ENCODE peak calls at places on chromosomes 7 and 10, in five cellular contexts. One of them, this sample, is unnamed.

GRCh38 chr10:123580426-123580825 is 85.7 kb upstream of the GPR26 start:
- DNase-seq in HCT116: no peak
- DNase-seq in lower lobe of right lung: no peak
- DNase-seq in A549: no peak
- DNase-seq in C1 segment of cervical spinal cord: no peak
- DNase-seq in this sample: no peak

GRCh38 chr7:13850185-13850752 is 139.2 kb downstream of the ETV1 start:
- DNase-seq in HCT116: peak
- DNase-seq in lower lobe of right lung: no peak
- DNase-seq in A549: no peak
- DNase-seq in C1 segment of cervical spinal cord: no peak
- DNase-seq in this sample: peak

GRCh38 chr7:151017953-151018420 is 6.3 kb downstream of the ATG9B start:
- DNase-seq in HCT116: no peak
- DNase-seq in lower lobe of right lung: peak
- DNase-seq in A549: peak
- DNase-seq in C1 segment of cervical spinal cord: peak
- DNase-seq in this sample: no peak

GRCh38 chr7:139769066-139769465 is 8.7 kb downstream of the HIPK2 start:
- DNase-seq in HCT116: no peak
- DNase-seq in lower lobe of right lung: no peak
- DNase-seq in A549: no peak
- DNase-seq in C1 segment of cervical spinal cord: no peak
- DNase-seq in this sample: no peak

GRCh38 chr7:155918720-155919399 is 106.6 kb upstream of the SHH start:
- DNase-seq in HCT116: peak
- DNase-seq in lower lobe of right lung: no peak
- DNase-seq in A549: peak
- DNase-seq in C1 segment of cervical spinal cord: no peak
- DNase-seq in this sample: peak

GRCh38 chr7:138167222-138167621 is 91.0 kb downstream of the AKR1D1 start:
- DNase-seq in HCT116: no peak
- DNase-seq in lower lobe of right lung: no peak
- DNase-seq in A549: no peak
- DNase-seq in C1 segment of cervical spinal cord: no peak
- DNase-seq in this sample: no peak

GRCh38 chr7:73827568-73828106 is 3.2 kb upstream of the CLDN4 start:
- DNase-seq in HCT116: peak
- DNase-seq in lower lobe of right lung: peak
- DNase-seq in A549: no peak
- DNase-seq in C1 segment of cervical spinal cord: no peak
- DNase-seq in this sample: peak

GRCh38 chr10:11434323-11434722 is 177.1 kb downstream of the USP6NL start:
- DNase-seq in HCT116: no peak
- DNase-seq in lower lobe of right lung: no peak
- DNase-seq in A549: peak
- DNase-seq in C1 segment of cervical spinal cord: no peak
- DNase-seq in this sample: no peak

GRCh38 chr10:43282881-43283280 is 16.0 kb upstream of the RASGEF1A start:
- DNase-seq in HCT116: no peak
- DNase-seq in lower lobe of right lung: no peak
- DNase-seq in A549: no peak
- DNase-seq in C1 segment of cervical spinal cord: no peak
- DNase-seq in this sample: no peak

GRCh38 chr10:100562008-100562672 is 26.4 kb downstream of the HIF1AN start:
- DNase-seq in HCT116: peak
- DNase-seq in lower lobe of right lung: peak
- DNase-seq in A549: peak
- DNase-seq in C1 segment of cervical spinal cord: peak
- DNase-seq in this sample: peak

GRCh38 chr10:92880233-92880861 is 32.0 kb downstream of the EXOC6 start:
- DNase-seq in HCT116: peak
- DNase-seq in lower lobe of right lung: no peak
- DNase-seq in A549: peak
- DNase-seq in C1 segment of cervical spinal cord: no peak
- DNase-seq in this sample: no peak

GRCh38 chr10:30062090-30062489 is 2.7 kb upstream of the JCAD start:
- DNase-seq in HCT116: no peak
- DNase-seq in lower lobe of right lung: no peak
- DNase-seq in A549: no peak
- DNase-seq in C1 segment of cervical spinal cord: no peak
- DNase-seq in this sample: no peak

GRCh38 chr7:128841961-128842673 is 11.9 kb downstream of the FLNC start:
- DNase-seq in HCT116: no peak
- DNase-seq in lower lobe of right lung: peak
- DNase-seq in A549: peak
- DNase-seq in C1 segment of cervical spinal cord: peak
- DNase-seq in this sample: no peak

GRCh38 chr10:7942859-7943258 is 111.6 kb upstream of the GATA3 start:
- DNase-seq in HCT116: no peak
- DNase-seq in lower lobe of right lung: no peak
- DNase-seq in A549: no peak
- DNase-seq in C1 segment of cervical spinal cord: no peak
- DNase-seq in this sample: no peak

GRCh38 chr7:37349979-37350590 is 98.6 kb downstream of the ELMO1 start:
- DNase-seq in HCT116: no peak
- DNase-seq in lower lobe of right lung: no peak
- DNase-seq in A549: no peak
- DNase-seq in C1 segment of cervical spinal cord: no peak
- DNase-seq in this sample: no peak

GRCh38 chr7:47518827-47519226 is 63.1 kb downstream of the TNS3 start:
- DNase-seq in HCT116: no peak
- DNase-seq in lower lobe of right lung: no peak
- DNase-seq in A549: no peak
- DNase-seq in C1 segment of cervical spinal cord: no peak
- DNase-seq in this sample: no peak

GRCh38 chr7:128874140-128875031 is 11.7 kb downstream of the ATP6V1F start:
- DNase-seq in HCT116: no peak
- DNase-seq in lower lobe of right lung: peak
- DNase-seq in A549: no peak
- DNase-seq in C1 segment of cervical spinal cord: no peak
- DNase-seq in this sample: no peak

GRCh38 chr10:124568858-124569622 is 107.4 kb downstream of the LHPP start:
- DNase-seq in HCT116: no peak
- DNase-seq in lower lobe of right lung: peak
- DNase-seq in A549: no peak
- DNase-seq in C1 segment of cervical spinal cord: no peak
- DNase-seq in this sample: no peak

GRCh38 chr7:92750440-92750839 is 85.9 kb downstream of the CDK6 start:
- DNase-seq in HCT116: no peak
- DNase-seq in lower lobe of right lung: no peak
- DNase-seq in A549: no peak
- DNase-seq in C1 segment of cervical spinal cord: no peak
- DNase-seq in this sample: no peak

GRCh38 chr10:116183733-116184447 is 89.1 kb downstream of the GFRA1 start:
- DNase-seq in HCT116: no peak
- DNase-seq in lower lobe of right lung: no peak
- DNase-seq in A549: no peak
- DNase-seq in C1 segment of cervical spinal cord: no peak
- DNase-seq in this sample: no peak

GRCh38 chr10:113680172-113681111 is 730 bp downstream of the CASP7 start:
- DNase-seq in HCT116: no peak
- DNase-seq in lower lobe of right lung: peak
- DNase-seq in A549: peak
- DNase-seq in C1 segment of cervical spinal cord: peak
- DNase-seq in this sample: peak

GRCh38 chr10:46547331-46547880 is 9.1 kb downstream of the GPRIN2 start:
- DNase-seq in HCT116: no peak
- DNase-seq in lower lobe of right lung: peak
- DNase-seq in A549: no peak
- DNase-seq in C1 segment of cervical spinal cord: no peak
- DNase-seq in this sample: no peak

GRCh38 chr10:8086315-8086714 is 31.8 kb downstream of the GATA3 start:
- DNase-seq in HCT116: no peak
- DNase-seq in lower lobe of right lung: no peak
- DNase-seq in A549: no peak
- DNase-seq in C1 segment of cervical spinal cord: no peak
- DNase-seq in this sample: no peak

GRCh38 chr7:73557397-73558257 is at the start of gene BCL7B:
- DNase-seq in HCT116: peak
- DNase-seq in lower lobe of right lung: peak
- DNase-seq in A549: peak
- DNase-seq in C1 segment of cervical spinal cord: peak
- DNase-seq in this sample: peak

GRCh38 chr10:129740532-129741279 is 223.4 kb downstream of the EBF3 start:
- DNase-seq in HCT116: no peak
- DNase-seq in lower lobe of right lung: no peak
- DNase-seq in A549: no peak
- DNase-seq in C1 segment of cervical spinal cord: no peak
- DNase-seq in this sample: no peak

GRCh38 chr7:151794508-151795167 is 82.3 kb downstream of the PRKAG2 start:
- DNase-seq in HCT116: no peak
- DNase-seq in lower lobe of right lung: no peak
- DNase-seq in A549: no peak
- DNase-seq in C1 segment of cervical spinal cord: no peak
- DNase-seq in this sample: no peak

GRCh38 chr7:131819891-131820290 is 263.5 kb upstream of the PODXL start:
- DNase-seq in HCT116: no peak
- DNase-seq in lower lobe of right lung: no peak
- DNase-seq in A549: no peak
- DNase-seq in C1 segment of cervical spinal cord: no peak
- DNase-seq in this sample: no peak

GRCh38 chr7:1120791-1121190 is 32.9 kb downstream of the GPER1 start:
- DNase-seq in HCT116: no peak
- DNase-seq in lower lobe of right lung: peak
- DNase-seq in A549: no peak
- DNase-seq in C1 segment of cervical spinal cord: no peak
- DNase-seq in this sample: no peak

GRCh38 chr7:139389774-139390173 is 30.1 kb downstream of the LUC7L2 start:
- DNase-seq in HCT116: no peak
- DNase-seq in lower lobe of right lung: no peak
- DNase-seq in A549: no peak
- DNase-seq in C1 segment of cervical spinal cord: no peak
- DNase-seq in this sample: no peak

This sample was measured in Panc1.